ENCODE peak calls at places on chromosomes 3 and 15, in five cellular contexts. B, L, Q, P and D are unnamed samples.

GRCh38 chr3:134371542-134372324 is 2.5 kb downstream of the AMOTL2 start:
- DNase-seq in P (no peak), L (no peak), Q (peak), B (no peak), D (no peak)

GRCh38 chr3:39292961-39293360 is 13.1 kb upstream of the CX3CR1 start:
- DNase-seq in B (no peak), P (no peak), Q (no peak), L (no peak), D (no peak)

GRCh38 chr15:68271854-68272471 is 5.6 kb upstream of the FEM1B start:
- DNase-seq in P (peak), L (peak), B (no peak), Q (no peak), D (no peak)

GRCh38 chr15:74196175-74196574 is 6.4 kb downstream of the STRA6 start:
- DNase-seq in P (peak), L (no peak), B (peak), Q (no peak), D (no peak)

GRCh38 chr3:48587686-48588085 is 7.4 kb downstream of the COL7A1 start:
- DNase-seq in P (no peak), L (no peak), Q (no peak), B (no peak), D (no peak)

GRCh38 chr3:143783856-143784370 is 64.4 kb downstream of the SLC9A9 start:
- DNase-seq in Q (no peak), P (no peak), L (no peak), B (peak), D (no peak)

GRCh38 chr3:47404955-47405790 is 24.4 kb downstream of the PTPN23 start:
- DNase-seq in B (no peak), Q (no peak), L (peak), P (no peak), D (no peak)

GRCh38 chr3:160399347-160400047 is at the start of gene SMC4:
- DNase-seq in B (peak), Q (peak), L (peak), P (peak), D (peak)

GRCh38 chr15:88621789-88622604 is 857 bp downstream of the AEN start:
- DNase-seq in P (no peak), B (peak), L (no peak), Q (no peak), D (peak)

GRCh38 chr15:23690450-23690852 is 3.3 kb upstream of the NDN start:
- DNase-seq in Q (no peak), L (peak), B (no peak), P (peak), D (no peak)

GRCh38 chr3:108407858-108408257 is 102.5 kb downstream of the MYH15 start:
- DNase-seq in Q (no peak), B (peak), L (no peak), P (no peak), D (peak)

GRCh38 chr3:61452536-61452991 is 108.8 kb upstream of the PTPRG start:
- DNase-seq in Q (no peak), L (no peak), P (peak), B (no peak), D (no peak)

GRCh38 chr3:193902557-193903256 is 233.2 kb upstream of the HES1 start:
- DNase-seq in Q (no peak), L (no peak), B (no peak), P (no peak), D (no peak)

GRCh38 chr15:71821547-71822129 is 11.3 kb downstream of the NR2E3 start:
- DNase-seq in Q (no peak), P (no peak), L (no peak), B (no peak), D (no peak)

GRCh38 chr15:72532991-72533601 is 59.0 kb downstream of the ARIH1 start:
- DNase-seq in P (peak), Q (no peak), B (no peak), L (no peak), D (peak)

GRCh38 chr15:86183765-86184491 is 104.3 kb downstream of the AGBL1 start:
- DNase-seq in P (no peak), Q (no peak), B (no peak), L (peak), D (no peak)

GRCh38 chr3:65945480-65945879 is 93.2 kb downstream of the MAGI1 start:
- DNase-seq in P (peak), L (no peak), Q (no peak), B (no peak), D (no peak)

GRCh38 chr15:78317145-78317836 is 17.9 kb upstream of the SKIC8 start:
- DNase-seq in B (no peak), Q (peak), L (no peak), P (no peak), D (no peak)